ENCODE peak calls at places on chromosomes 16 and 17, in five cellular contexts. L, R, T, W and U are unnamed samples.
A peak's percentile ranks its signal among the peaks of the same experiment; 100 is the strongest.

GRCh38 chr16:77299395-77299794 is 100.2 kb downstream of the SYCE1L start:
- DNase-seq in L (no peak), R (no peak), T (no peak), W (no peak), U (no peak)

GRCh38 chr17:45867702-45868101 is 23.0 kb downstream of the SPPL2C start:
- DNase-seq in L (no peak), R (no peak), T (no peak), W (no peak), U (no peak)

GRCh38 chr16:23581746-23582145 is 14.4 kb downstream of the NDUFAB1 start:
- DNase-seq in L (no peak), R (no peak), T (no peak), W (no peak), U (no peak)

GRCh38 chr17:53313746-53314145 is 509.0 kb upstream of the KIF2B start:
- DNase-seq in L (no peak), R (no peak), T (no peak), W (peak; percentile 1), U (no peak)

GRCh38 chr17:2949469-2950044 is 113.8 kb downstream of the OR1D5 start:
- DNase-seq in L (no peak), R (no peak), T (peak; percentile 87), W (peak; percentile 59), U (no peak)

GRCh38 chr16:6558133-6558532 is 774.5 kb upstream of the RBFOX1 start:
- DNase-seq in L (no peak), R (no peak), T (no peak), W (no peak), U (no peak)

GRCh38 chr16:75948886-75949285 is 222.6 kb upstream of the CPHXL start:
- DNase-seq in L (no peak), R (no peak), T (no peak), W (no peak), U (no peak)

GRCh38 chr17:231191-231965 is 49.9 kb upstream of the DOC2B start:
- DNase-seq in L (no peak), R (no peak), T (no peak), W (no peak), U (peak; percentile 15)

GRCh38 chr17:83080641-83081560 is 1.5 kb downstream of the METRNL start:
- DNase-seq in L (no peak), R (no peak), T (no peak), W (peak; percentile 49), U (no peak)

GRCh38 chr16:4802659-4803287 is 340 bp upstream of the ROGDI start:
- DNase-seq in L (peak; percentile 73), R (peak; percentile 79), T (peak; percentile 98), W (peak; percentile 94), U (peak; percentile 96)
- TF ChIP-seq CTCF in L (no peak), R (no peak), T (no peak), W (peak; percentile 3), U (peak; percentile 21)

DNA sequence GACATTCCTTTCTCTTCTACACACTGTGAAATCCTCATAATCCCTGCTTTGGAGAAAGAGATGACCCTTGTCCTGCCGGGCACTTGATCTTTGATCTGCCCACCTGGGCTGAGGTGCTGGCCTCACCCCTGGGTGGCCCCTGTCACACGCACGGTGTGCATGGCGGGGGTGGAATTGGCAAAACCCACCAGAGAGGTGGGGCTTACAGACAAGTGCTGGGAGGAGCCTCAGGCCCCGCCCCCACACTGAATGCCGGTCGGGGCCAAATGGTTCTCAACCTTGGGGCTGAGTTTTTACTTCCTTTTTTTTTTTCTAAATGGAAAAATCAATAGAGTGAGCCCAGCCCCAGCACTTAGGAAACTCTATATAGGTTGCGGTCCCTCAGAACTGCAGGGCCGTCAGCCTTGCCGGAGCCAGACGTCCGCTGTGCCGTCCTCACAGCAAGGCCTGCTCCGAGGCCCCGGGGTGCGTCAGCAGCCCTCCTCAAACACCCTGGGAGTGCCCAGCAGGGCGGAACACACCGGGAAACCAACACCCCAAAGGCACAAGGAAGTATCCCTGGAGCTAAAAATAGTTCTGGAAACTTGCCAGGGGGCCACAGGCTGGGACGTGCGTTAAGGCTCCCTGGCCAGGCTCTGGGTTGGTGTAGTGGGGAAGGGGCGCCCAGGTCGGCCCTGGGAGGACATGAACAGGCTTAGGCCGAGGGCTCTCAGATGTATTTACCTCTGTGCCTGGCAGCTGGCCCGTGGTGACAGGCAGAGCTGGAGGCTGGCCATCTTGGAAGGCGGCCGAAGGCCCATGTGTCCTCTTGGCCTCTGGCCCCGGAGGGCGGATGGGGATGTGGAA is 11.0 kb downstream of the GPRC5C start:
- DNase-seq in L (peak; percentile 69), R (no peak), T (no peak), W (peak; percentile 78), U (peak; percentile 95)
- H3K27ac ChIP-seq in L (peak overlapping the region; percentile 94), R (no peak overlapping the region), T (peak overlapping the region; percentile 61), W (peak overlapping the region; percentile 94), U (peak overlapping the region; percentile 89)

GRCh38 chr16:351804-352520 is 561 bp downstream of the AXIN1 start:
- DNase-seq in L (no peak), R (no peak), T (no peak), W (no peak), U (no peak)

GRCh38 chr16:354971-355441 is 2.5 kb upstream of the AXIN1 start:
- DNase-seq in L (no peak), R (no peak), T (no peak), W (no peak), U (no peak)

GRCh38 chr16:352547-353403 is at the start of gene AXIN1:
- DNase-seq in L (peak; percentile 98), R (peak; percentile 61), T (peak; percentile 59), W (peak; percentile 97), U (peak; percentile 99)

GRCh38 chr16:354286-354881 is 1.9 kb upstream of the AXIN1 start:
- DNase-seq in L (no peak), R (no peak), T (no peak), W (no peak), U (no peak)

DNA sequence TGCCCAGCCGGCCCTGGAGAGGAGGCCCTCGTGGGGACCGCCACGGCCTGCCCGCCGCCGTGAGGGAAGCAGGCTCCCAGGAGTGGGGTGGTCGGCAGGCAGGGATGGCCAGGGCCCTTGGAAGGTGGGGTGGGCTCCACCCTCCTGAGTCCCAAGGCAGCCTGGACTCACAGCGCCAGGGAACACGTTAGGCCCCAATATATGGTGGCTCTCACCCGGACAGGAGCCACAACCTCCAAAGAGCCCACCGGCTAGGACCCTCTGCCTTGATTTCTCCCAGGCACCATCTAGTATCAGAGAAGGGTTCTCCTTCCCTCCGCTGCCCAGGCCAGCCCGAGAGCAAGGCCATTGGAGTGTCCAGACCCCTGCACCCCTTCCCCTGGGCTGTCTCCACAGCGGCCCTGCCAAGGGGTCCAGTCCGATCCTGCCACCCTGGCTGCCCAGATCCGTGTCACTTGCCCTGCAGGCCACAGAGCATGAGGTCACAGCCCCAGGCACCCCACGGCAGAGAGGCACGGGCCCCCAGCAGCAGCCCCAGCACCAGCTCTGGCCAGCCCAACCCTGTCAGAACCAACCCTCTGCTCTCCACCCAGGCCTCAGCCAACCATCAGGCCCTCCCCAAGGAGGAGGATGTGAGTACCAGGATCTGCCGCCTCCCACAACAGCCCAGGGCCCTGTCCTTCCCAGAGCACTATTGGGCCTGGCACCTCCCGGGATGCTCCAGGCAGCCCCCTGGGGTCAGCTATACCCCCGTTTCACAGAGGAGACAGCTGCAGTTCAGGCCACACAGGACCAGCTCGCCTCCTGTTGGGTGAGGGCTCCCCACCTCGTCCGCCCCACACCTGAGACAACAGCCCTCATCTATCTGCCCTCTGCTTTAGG is 1.1 kb upstream of the AXIN1 start:
- DNase-seq in L (no peak), R (no peak), T (no peak), W (no peak), U (no peak)
- H3K4me3 ChIP-seq in L (peak overlapping the region; percentile 93), R (peak overlapping the region; percentile 44), T (peak overlapping the region; percentile 34), W (peak overlapping the region; percentile 34), U (peak overlapping the region; percentile 62)

GRCh38 chr17:47733047-47733413 is at the start of gene TBX21:
- DNase-seq in L (peak; percentile 25), R (no peak), T (peak; percentile 90), W (peak; percentile 27), U (peak; percentile 69)
- TF ChIP-seq CTCF in L (peak; percentile 31), R (no peak), T (peak; percentile 45), W (peak; percentile 19), U (no peak)

GRCh38 chr17:75160211-75160610 is 5.9 kb upstream of the JPT1 start:
- DNase-seq in L (no peak), R (no peak), T (no peak), W (no peak), U (no peak)
- H3K27ac ChIP-seq in L (no peak overlapping the region), R (no peak overlapping the region), T (peak overlapping the region; percentile 77), W (no peak overlapping the region), U (no peak overlapping the region)

GRCh38 chr16:26802440-26802839 is 264.3 kb upstream of the C16orf82 start:
- DNase-seq in L (no peak), R (no peak), T (no peak), W (no peak), U (no peak)
- H3K4me3 ChIP-seq in L (no peak overlapping the region), R (no peak overlapping the region), T (no peak overlapping the region), W (no peak overlapping the region), U (no peak overlapping the region)

GRCh38 chr16:46482895-46483294 is 138.3 kb downstream of the SHCBP1 start:
- DNase-seq in L (no peak), R (no peak), T (no peak), W (no peak), U (no peak)
- TF ChIP-seq CTCF in L (no peak), R (no peak), T (no peak), W (no peak), U (no peak)

DNA sequence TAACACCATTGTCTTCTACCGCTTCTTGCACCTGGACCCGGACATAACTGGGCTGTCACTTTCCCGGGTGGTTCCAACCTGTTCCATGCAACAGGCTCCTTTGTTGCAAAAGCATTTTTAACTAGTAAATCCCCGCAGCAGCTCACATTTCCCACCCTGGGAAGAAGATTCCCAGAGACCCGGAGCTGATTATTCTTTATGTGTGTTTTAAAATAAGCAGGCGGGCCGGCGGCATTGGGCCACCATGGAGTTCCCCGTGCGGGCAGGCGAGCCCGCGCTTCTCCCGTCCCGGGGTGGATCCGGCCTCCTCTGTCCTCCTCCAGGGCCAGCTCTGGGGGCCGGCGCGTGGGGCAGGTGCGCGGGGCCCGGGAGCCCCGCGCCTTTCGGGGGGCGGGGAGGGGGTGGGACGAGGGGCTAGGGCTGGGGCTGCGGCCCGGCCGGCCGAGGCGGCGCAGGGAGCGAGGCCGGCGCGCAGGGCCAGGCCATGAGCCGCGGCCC is 1.6 kb downstream of the CRAMP1 start:
- DNase-seq in L (no peak), R (no peak), T (no peak), W (peak; percentile 22), U (no peak)
- H3K27ac ChIP-seq in L (no peak overlapping the region), R (peak overlapping the region; percentile 11), T (peak overlapping the region; percentile 93), W (no peak overlapping the region), U (peak overlapping the region; percentile 63)

GRCh38 chr17:75549246-75550138 is 24.0 kb downstream of the LLGL2 start:
- DNase-seq in L (no peak), R (no peak), T (peak; percentile 74), W (no peak), U (no peak)
- H3K4me3 ChIP-seq in L (no peak overlapping the region), R (no peak overlapping the region), T (peak overlapping the region; percentile 2), W (no peak overlapping the region), U (no peak overlapping the region)

DNA sequence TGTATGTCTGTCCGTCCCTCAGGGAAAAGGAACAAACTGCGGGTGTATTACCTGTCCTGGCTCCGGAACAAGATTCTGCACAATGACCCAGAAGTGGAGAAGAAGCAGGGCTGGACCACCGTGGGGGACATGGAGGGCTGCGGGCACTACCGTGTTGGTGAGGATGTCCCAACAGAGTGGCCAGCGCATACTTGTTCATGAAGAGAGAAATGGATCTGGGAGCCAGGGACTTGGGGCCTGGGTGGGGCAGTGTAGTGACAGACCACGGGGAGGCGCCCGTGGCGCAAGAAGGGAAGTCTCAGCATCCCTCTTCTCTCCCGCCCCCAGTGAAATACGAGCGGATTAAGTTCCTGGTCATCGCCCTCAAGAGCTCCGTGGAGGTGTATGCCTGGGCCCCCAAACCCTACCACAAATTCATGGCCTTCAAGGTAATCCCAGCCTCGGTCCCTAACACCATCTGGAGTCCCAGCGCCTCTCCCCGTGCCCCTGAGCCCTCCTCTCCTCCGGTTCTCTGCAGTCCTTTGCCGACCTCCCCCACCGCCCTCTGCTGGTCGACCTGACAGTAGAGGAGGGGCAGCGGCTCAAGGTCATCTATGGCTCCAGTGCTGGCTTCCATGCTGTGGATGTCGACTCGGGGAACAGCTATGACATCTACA is 3.5 kb upstream of the C17orf107 start:
- DNase-seq in L (no peak), R (no peak), T (no peak), W (no peak), U (no peak)
- TF ChIP-seq CTCF in L (no peak), R (peak; percentile 19), T (no peak), W (no peak), U (no peak)